ENCODE peak calls at places on chromosomes 1 and 21, in four cellular contexts. V is DND-41, H is HCT116, G is thoracic aorta. C is an unnamed sample.

GRCh38 chr1:242401937-242402336 is 122.6 kb downstream of the PLD5 start:
- DNase-seq in V (no peak), H (no peak), G (no peak), C (no peak)

GRCh38 chr1:156111355-156111962 is 3.1 kb upstream of the LMNA start:
- DNase-seq in V (no peak), H (no peak), G (no peak), C (no peak)

GRCh38 chr1:213982814-213983588 is 4.8 kb upstream of the PROX1 start:
- DNase-seq in V (no peak), H (no peak), G (no peak), C (no peak)

GRCh38 chr1:9494936-9495758 is 44.1 kb upstream of the SLC25A33 start:
- DNase-seq in V (peak), H (peak), G (no peak), C (peak)

GRCh38 chr1:224624432-224624831 is 8.3 kb downstream of the CNIH3 start:
- DNase-seq in V (no peak), H (no peak), G (no peak), C (no peak)

GRCh38 chr1:119006406-119007279 is 18.5 kb upstream of the TBX15 start:
- DNase-seq in V (no peak), H (no peak), G (no peak), C (no peak)

GRCh38 chr1:235199441-235199840 is 38.4 kb upstream of the RBM34 start:
- DNase-seq in V (no peak), H (no peak), G (no peak), C (peak)

GRCh38 chr1:186102559-186103148 is 272.4 kb downstream of the TPR start:
- DNase-seq in V (no peak), H (no peak), G (no peak), C (no peak)

GRCh38 chr1:56120021-56120420 is 459.3 kb downstream of the PLPP3 start:
- DNase-seq in V (no peak), H (no peak), G (no peak), C (no peak)

GRCh38 chr1:166988976-166989515 is at the start of gene MAEL:
- DNase-seq in V (no peak), H (no peak), G (no peak), C (no peak)

GRCh38 chr1:14983277-14983676 is 170.3 kb upstream of the TMEM51 start:
- DNase-seq in V (no peak), H (no peak), G (no peak), C (no peak)

GRCh38 chr1:45136984-45137383 is 69.4 kb downstream of the ZSWIM5 start:
- DNase-seq in V (no peak), H (no peak), G (no peak), C (no peak)

GRCh38 chr1:185046639-185047038 is 1.3 kb downstream of the RNF2 start:
- DNase-seq in V (no peak), H (no peak), G (no peak), C (no peak)

GRCh38 chr1:214008791-214009612 is 21.2 kb downstream of the PROX1 start:
- DNase-seq in V (no peak), H (no peak), G (no peak), C (no peak)

GRCh38 chr1:112297536-112297935 is 98.5 kb upstream of the CTTNBP2NL start:
- DNase-seq in V (no peak), H (no peak), G (no peak), C (no peak)

GRCh38 chr1:1782399-1783221 is 4.3 kb upstream of the NADK start:
- DNase-seq in V (no peak), H (no peak), G (peak), C (no peak)

GRCh38 chr1:154407866-154408777 is 3.0 kb downstream of the IL6R start:
- DNase-seq in V (no peak), H (no peak), G (no peak), C (no peak)

GRCh38 chr1:154405762-154406571 is 824 bp downstream of the IL6R start:
- DNase-seq in V (no peak), H (no peak), G (peak), C (no peak)

GRCh38 chr1:154404984-154405761 is at the start of gene IL6R:
- DNase-seq in V (peak), H (peak), G (peak), C (no peak)

GRCh38 chr1:154407021-154407865 is 2.1 kb downstream of the IL6R start:
- DNase-seq in V (no peak), H (no peak), G (no peak), C (no peak)

DNA sequence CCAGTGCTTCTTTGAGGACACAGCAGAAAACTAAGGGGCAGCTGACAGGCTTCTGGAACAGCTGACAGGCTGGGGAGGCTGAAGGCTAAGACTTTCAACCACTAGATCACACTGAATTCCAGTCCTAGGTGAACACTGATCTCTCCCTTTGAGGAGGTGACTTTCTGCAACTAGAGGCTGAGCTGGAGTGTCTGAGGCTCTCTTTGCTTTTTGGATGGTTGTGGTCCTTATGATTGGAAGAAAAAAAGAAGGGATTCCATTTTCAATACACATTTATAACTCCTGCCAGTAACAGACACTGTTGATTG is 1.4 kb downstream of the IL6R start:
- DNase-seq in V (no peak), H (no peak), G (no peak), C (no peak)
- H3K4me3 ChIP-seq in V (no peak), H (peak), G (peak), C (no peak)

DNA sequence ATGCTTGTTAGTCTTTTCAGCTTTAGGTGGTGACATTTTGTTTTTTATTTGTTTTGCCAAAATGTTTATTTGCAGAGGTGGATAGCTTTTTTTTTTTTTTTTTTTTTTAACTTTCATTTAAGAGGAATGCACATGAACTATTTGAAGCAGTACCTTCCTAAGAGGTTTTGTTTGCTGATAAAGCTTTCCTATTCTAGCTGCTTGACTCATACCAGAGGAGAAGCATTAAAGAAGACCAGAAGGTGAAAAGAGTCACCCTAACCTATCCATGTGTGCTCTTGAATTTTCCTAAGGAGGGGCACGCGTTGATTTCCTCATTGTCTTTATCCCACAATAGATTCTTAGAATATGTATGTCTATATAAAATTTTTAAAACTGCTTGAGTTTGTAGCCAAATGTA is 57.7 kb downstream of the PRDM2 start:
- DNase-seq in V (no peak), H (no peak), G (no peak), C (no peak)
- H3K4me3 ChIP-seq in V (no peak), H (no peak), G (no peak), C (no peak)

GRCh38 chr21:28906236-28906635 is 86.4 kb downstream of the LTN1 start:
- DNase-seq in V (no peak), H (no peak), G (no peak), C (no peak)

GRCh38 chr21:28904961-28905435 is 87.7 kb downstream of the LTN1 start:
- DNase-seq in V (no peak), H (no peak), G (no peak), C (no peak)

GRCh38 chr21:28910280-28910887 is 82.3 kb downstream of the LTN1 start:
- DNase-seq in V (no peak), H (no peak), G (no peak), C (no peak)

GRCh38 chr21:28906841-28907240 is 85.8 kb downstream of the LTN1 start:
- DNase-seq in V (no peak), H (no peak), G (no peak), C (no peak)

GRCh38 chr21:28908351-28908750 is 84.3 kb downstream of the LTN1 start:
- DNase-seq in V (no peak), H (no peak), G (no peak), C (no peak)
- H3K4me3 ChIP-seq in V (no peak), H (no peak), G (no peak), C (no peak)

GRCh38 chr21:38114717-38115333 is 142.0 kb upstream of the KCNJ15 start:
- DNase-seq in V (no peak), H (no peak), G (no peak), C (no peak)
- H3K4me3 ChIP-seq in V (no peak), H (no peak), G (no peak), C (no peak)

GRCh38 chr1:240093120-240093961 is 1.7 kb downstream of the FMN2 start:
- DNase-seq in V (no peak), H (no peak), G (no peak), C (no peak)
- H3K4me3 ChIP-seq in V (no peak), H (no peak), G (peak), C (no peak)

DNA sequence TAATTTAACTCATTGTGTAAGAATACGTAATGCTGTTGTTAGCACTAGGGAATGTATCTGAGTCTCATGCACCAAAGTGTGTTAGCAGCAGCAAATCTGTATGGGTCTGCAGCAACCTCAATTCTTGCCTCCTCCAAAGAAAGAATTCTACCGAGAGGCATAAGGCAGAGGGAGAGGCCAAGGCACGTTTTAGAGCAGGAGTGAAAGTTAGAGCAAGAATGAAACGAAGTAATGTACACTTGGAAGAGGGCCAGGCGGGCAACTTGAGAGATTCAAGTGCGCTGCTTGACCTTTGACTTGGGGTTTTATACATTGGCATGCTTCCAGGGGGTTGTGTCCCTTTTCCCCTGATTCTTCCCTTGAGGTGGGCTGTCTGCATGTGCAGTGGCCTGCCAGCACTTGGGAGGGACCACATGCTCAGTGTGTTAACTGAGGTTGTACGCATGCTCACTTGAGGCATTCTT is 2.5 kb upstream of the CNN3 start:
- DNase-seq in V (no peak), H (no peak), G (no peak), C (no peak)
- H3K4me3 ChIP-seq in V (no peak), H (no peak), G (peak), C (no peak)

GRCh38 chr1:168520832-168521231 is 23.0 kb downstream of the XCL2 start:
- DNase-seq in V (no peak), H (no peak), G (no peak), C (no peak)

GRCh38 chr1:168521391-168522000 is 22.3 kb downstream of the XCL2 start:
- DNase-seq in V (no peak), H (no peak), G (no peak), C (peak)

GRCh38 chr1:168518201-168518689 is 25.6 kb downstream of the XCL2 start:
- DNase-seq in V (no peak), H (no peak), G (no peak), C (no peak)

DNA sequence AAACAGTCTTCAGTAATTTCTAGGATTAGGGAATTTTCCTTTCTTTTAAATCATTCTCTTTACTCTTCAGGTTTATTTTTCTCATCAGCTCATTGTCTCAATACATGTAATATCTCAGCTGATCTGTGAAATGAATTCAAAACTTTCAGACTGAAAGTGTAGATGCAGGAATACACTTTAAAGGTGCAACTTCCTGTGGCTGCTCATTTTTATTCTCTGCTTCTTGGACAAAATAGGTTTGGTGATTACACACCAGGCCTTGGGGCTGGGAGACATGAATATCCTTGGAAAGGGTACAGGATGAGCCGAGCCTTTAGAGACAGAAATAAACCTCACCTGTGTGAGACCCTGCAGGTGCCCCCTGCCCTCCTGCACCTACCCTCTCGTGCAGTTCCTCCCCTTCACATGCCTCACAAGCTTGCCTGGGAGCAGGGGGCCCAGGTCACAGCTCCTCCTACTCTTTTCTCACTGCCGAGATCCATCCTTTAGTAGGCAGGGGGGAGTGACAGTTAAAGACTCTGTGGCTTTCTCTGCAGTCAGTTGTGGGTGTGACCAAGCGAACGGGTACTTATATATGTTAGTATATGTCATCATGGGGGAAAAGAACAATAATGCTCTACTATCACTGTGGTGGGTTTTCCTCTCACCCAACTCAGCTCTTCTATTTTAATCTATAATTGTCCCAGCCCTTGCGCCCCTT is 23.6 kb downstream of the XCL2 start:
- DNase-seq in V (peak), H (no peak), G (no peak), C (peak)
- H3K4me3 ChIP-seq in V (no peak), H (no peak), G (no peak), C (peak)

C was measured in Jurkat, Clone E6-1.